ENCODE peak calls at places on chromosome 4, in six cellular contexts. N, G, I, A, B and J are unnamed samples. For H3K4me1, the result is how much of the 10 kb centered on the place peaks cover.

GRCh38 chr4:120769227-120769626 is 153.3 kb downstream of the PRDM5 start:
- DNase-seq in N (no peak), G (peak), I (peak), A (no peak), B (no peak), J (peak)

GRCh38 chr4:16124232-16124631 is 40.4 kb upstream of the PROM1 start:
- DNase-seq in N (no peak), G (no peak), I (no peak), A (no peak), B (no peak), J (no peak)

GRCh38 chr4:128322986-128323385 is 35.4 kb upstream of the PGRMC2 start:
- DNase-seq in N (no peak), G (peak), I (peak), A (no peak), B (no peak), J (peak)

GRCh38 chr4:52968241-52968640 is 106.1 kb downstream of the RASL11B start:
- DNase-seq in N (no peak), G (no peak), I (no peak), A (no peak), B (no peak), J (no peak)

GRCh38 chr4:151228196-151229119 is 48.5 kb upstream of the PRSS48 start:
- DNase-seq in N (no peak), G (peak), I (no peak), A (no peak), B (no peak), J (no peak)

GRCh38 chr4:6563935-6564645 is 10.9 kb upstream of the MAN2B2 start:
- DNase-seq in N (no peak), G (no peak), I (no peak), A (no peak), B (no peak), J (no peak)

GRCh38 chr4:140268441-140268840 is 105.0 kb upstream of the SCOC start:
- DNase-seq in N (no peak), G (peak), I (no peak), A (no peak), B (no peak), J (no peak)

GRCh38 chr4:35800669-35801068 is 443.6 kb downstream of the ARAP2 start:
- DNase-seq in N (no peak), G (no peak), I (no peak), A (no peak), B (no peak), J (no peak)

GRCh38 chr4:6307891-6308290 is 38.2 kb downstream of the WFS1 start:
- DNase-seq in N (no peak), G (no peak), I (no peak), A (no peak), B (no peak), J (no peak)

GRCh38 chr4:16264798-16265197 is 38.5 kb upstream of the TAPT1 start:
- DNase-seq in N (no peak), G (peak), I (peak), A (no peak), B (no peak), J (peak)

GRCh38 chr4:99947190-99947578 is 766 bp upstream of the DNAJB14 start:
- DNase-seq in N (no peak), G (no peak), I (no peak), A (no peak), B (no peak), J (no peak)
- H3K4me1 ChIP-seq in N (under half), G (under half), I (under half), A (under half), B (under half), J (under half)

GRCh38 chr4:26360864-26361263 is 40.0 kb downstream of the RBPJ start:
- DNase-seq in N (peak), G (no peak), I (peak), A (no peak), B (no peak), J (peak)
- H3K4ac ChIP-seq in N (no peak), G (no peak), I (no peak), A (no peak), B (no peak), J (no peak)

DNA sequence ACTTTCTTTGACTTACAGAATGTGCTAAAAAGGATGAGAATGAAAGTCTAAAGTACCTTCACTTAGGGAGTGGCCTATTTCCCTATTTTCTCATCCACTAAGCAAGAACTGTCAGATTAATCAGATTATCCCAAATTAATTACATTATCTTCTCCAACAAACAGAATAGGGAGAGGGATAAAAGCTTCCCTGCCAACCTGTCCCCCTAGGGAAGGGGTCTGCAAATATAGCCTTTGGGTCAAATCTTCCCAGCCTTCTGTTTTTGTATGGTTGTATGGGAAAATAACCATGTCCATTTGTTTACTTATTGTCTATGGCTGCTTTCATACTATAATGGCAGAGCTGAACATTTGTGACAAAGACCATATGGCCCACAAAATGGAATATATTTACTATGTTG is 57.1 kb upstream of the USP38 start:
- DNase-seq in N (no peak), G (no peak), I (no peak), A (no peak), B (no peak), J (no peak)
- H2BK15ac ChIP-seq in N (no peak), G (no peak), I (no peak), A (no peak), B (no peak), J (no peak)

GRCh38 chr4:87042986-87043820 is 108.4 kb downstream of the AFF1 start:
- DNase-seq in N (no peak), G (no peak), I (no peak), A (no peak), B (no peak), J (peak)
- H3K4me1 ChIP-seq in N (under half), G (under half), I (under half), A (under half), B (under half), J (under half)

DNA sequence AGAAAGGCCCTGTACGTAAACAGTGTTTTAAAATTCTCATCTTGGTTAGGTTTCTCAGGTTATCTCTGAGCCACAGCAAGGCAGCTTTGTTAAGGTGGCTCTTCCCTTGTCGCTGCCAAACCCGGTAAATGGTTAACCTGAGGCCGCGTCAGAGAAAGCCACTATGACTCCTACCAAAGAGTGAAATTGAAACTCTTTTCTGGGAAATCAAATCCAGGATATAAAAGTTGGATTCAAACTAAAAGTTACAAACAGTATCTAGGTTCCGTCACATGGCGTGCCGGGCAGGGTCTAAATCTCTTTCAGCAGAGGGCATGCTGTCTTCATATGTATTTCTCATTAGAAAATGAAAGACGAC is 433 bp downstream of the MMAA start:
- DNase-seq in N (no peak), G (peak), I (peak), A (no peak), B (no peak), J (no peak)
- H3K4ac ChIP-seq in N (no peak), G (peak), I (peak), A (peak), B (no peak), J (peak)

GRCh38 chr4:67875011-67875410 is 8.8 kb downstream of the TMPRSS11D start:
- DNase-seq in N (no peak), G (no peak), I (no peak), A (no peak), B (no peak), J (no peak)
- H2BK15ac ChIP-seq in N (no peak), G (no peak), I (no peak), A (no peak), B (no peak), J (no peak)